ENCODE peak calls at places on chromosomes 7 and 10, in four cellular contexts. W is SK-N-SH, M is breast epithelium, Q is heart right ventricle. S is an unnamed sample. For H3K4me1, the result is how much of the 10 kb centered on the place peaks cover.

GRCh38 chr10:6536102-6536501 is 44.0 kb downstream of the PRKCQ start:
- DNase-seq in Q (no peak), M (no peak), W (no peak), S (no peak)

GRCh38 chr7:89618269-89618668 is 536.0 kb upstream of the STEAP1 start:
- DNase-seq in Q (no peak), W (no peak), M (no peak), S (no peak)

GRCh38 chr7:44217133-44217714 is 16.4 kb downstream of the YKT6 start:
- DNase-seq in Q (no peak), W (peak), M (no peak), S (no peak)

GRCh38 chr10:66627156-66627555 is 298.7 kb upstream of the LRRTM3 start:
- DNase-seq in M (no peak), Q (no peak), W (peak), S (no peak)

GRCh38 chr7:97835296-97836138 is 36.7 kb downstream of the ASNS start:
- DNase-seq in M (peak), W (peak), Q (peak), S (peak)

GRCh38 chr7:127091620-127092019 is 161.1 kb downstream of the GRM8 start:
- DNase-seq in W (peak), Q (no peak), M (no peak), S (no peak)

GRCh38 chr7:151085691-151086620 is at the start of gene AGAP3:
- DNase-seq in W (peak), M (peak), Q (peak), S (peak)

GRCh38 chr7:99997545-99998137 is 17.8 kb upstream of the ZKSCAN1 start:
- DNase-seq in Q (peak), W (peak), M (no peak), S (no peak)

GRCh38 chr7:96740130-96740529 is 30.5 kb upstream of the SEM1 start:
- DNase-seq in Q (no peak), W (no peak), M (no peak), S (no peak)

GRCh38 chr7:137755438-137755837 is 91.3 kb downstream of the DGKI start:
- DNase-seq in W (no peak), M (no peak), Q (no peak), S (no peak)

GRCh38 chr7:108015740-108016139 is 12.8 kb upstream of the LAMB1 start:
- DNase-seq in M (no peak), W (no peak), Q (no peak), S (no peak)

GRCh38 chr7:49523870-49524269 is 249.6 kb upstream of the VWC2 start:
- DNase-seq in Q (no peak), M (no peak), W (no peak), S (no peak)

GRCh38 chr7:25965405-25966123 is 186.4 kb upstream of the NFE2L3 start:
- DNase-seq in Q (no peak), M (no peak), W (no peak), S (no peak)

GRCh38 chr10:10796774-10797415 is 220.8 kb upstream of the CELF2 start:
- DNase-seq in W (no peak), Q (no peak), M (no peak), S (no peak)

GRCh38 chr7:12136545-12136944 is 74.5 kb upstream of the TMEM106B start:
- DNase-seq in W (no peak), M (no peak), Q (no peak), S (no peak)

GRCh38 chr10:48603421-48604038 is 1.3 kb downstream of the ARHGAP22 start:
- DNase-seq in M (no peak), W (no peak), Q (no peak), S (no peak)

GRCh38 chr7:27199820-27200760 is at the start of gene HOXA13:
- DNase-seq in W (peak), M (no peak), Q (no peak), S (peak)

GRCh38 chr7:29488977-29489376 is 74.7 kb upstream of the PRR15 start:
- DNase-seq in W (no peak), M (no peak), Q (no peak), S (no peak)

GRCh38 chr10:112804036-112804435 is 146.0 kb upstream of the TCF7L2 start:
- DNase-seq in W (no peak), M (no peak), Q (no peak), S (no peak)

GRCh38 chr10:132619927-132620326 is 82.3 kb downstream of the INPP5A start:
- DNase-seq in Q (no peak), W (no peak), M (no peak), S (no peak)

GRCh38 chr7:137878333-137878961 is 31.7 kb upstream of the DGKI start:
- DNase-seq in Q (peak), M (no peak), W (no peak), S (no peak)

GRCh38 chr7:13989944-13990295 is 454 bp upstream of the ETV1 start:
- DNase-seq in M (no peak), Q (no peak), W (no peak), S (no peak)

GRCh38 chr10:132878091-132878729 is 64.2 kb downstream of the CFAP46 start:
- DNase-seq in M (no peak), Q (no peak), W (no peak), S (no peak)

GRCh38 chr7:21383217-21383832 is 44.6 kb upstream of the SP4 start:
- DNase-seq in Q (no peak), M (no peak), W (no peak), S (no peak)

DNA sequence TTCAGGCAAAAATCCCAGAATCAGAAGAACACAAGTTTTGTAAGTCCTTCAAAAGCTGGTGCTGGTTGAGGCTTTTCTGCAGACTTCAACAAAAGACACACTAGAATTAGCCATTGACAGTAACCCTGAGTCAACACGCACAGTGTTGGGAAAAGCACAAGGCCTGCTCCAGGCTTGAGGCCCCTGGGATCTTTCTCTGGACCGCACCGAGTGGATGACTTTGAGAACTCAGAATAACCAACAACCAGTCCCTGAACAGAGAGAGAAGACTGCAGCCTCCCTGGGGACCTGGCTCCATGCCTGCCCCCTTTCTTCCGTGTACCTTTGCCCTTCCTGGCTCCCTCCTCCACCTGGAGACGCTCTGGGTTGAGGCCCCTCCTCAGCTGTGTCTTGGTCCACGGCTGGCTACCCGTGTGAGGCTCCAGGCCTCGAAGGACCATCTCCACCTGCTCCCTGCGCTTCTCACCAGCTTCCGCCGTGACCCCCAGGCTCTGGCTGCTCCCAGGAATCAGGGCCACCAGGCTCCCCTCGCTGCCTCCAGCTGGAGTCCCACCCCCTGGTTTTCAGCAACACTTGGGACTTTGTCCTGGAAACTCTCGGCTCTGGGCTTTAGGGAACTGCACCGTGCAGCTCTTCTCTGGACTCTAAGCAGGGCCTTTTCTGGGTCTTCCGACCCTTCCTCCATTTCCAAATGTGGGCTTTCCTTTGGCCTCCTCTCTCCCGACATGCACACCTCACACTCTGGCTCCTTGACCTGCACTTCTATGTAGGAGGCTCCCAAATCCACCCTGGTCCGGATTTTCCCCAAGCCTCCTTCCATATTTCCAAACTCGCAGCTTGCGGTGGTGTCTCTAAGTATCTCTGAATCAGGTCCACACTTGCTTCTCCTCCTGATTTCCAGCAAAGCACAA is 28.2 kb downstream of the DIP2C start:
- DNase-seq in M (no peak), W (no peak), Q (no peak), S (no peak)
- H3K4me1 ChIP-seq in M (under half), W (under half), Q (under half), S (under half)

DNA sequence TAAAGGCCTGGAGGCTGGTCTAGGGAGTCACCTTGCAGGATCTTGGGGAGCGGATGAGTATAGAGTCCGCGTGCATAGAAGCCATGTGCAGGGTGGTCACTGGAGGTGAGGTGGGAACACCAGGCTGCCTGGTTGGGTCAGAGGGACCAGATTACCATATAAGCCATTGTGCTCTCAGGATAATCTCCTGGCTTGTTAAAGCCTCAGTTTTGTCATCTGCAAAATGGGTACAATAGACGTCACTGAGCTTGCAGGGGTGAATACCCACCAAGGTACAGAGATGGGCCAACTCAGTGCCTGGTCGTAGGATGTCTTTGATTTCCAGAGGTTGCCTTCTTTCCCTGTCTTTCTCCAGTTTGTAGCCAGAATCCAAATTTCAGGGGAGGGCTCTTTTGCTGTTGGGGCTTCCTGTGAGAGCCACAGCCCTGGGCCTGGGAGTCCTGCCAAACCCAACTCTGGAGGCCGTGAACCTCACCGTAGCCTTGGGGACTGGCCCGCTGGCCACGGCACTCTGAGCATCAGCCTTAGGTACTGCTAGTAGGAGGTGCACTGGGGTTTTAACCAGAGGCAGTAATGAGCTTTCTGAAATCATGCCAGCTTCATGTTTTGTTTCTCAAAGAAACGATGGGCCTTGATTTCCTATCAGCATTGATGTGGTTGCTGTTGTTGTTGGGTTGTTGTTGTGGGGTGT is 35.6 kb downstream of the ZMIZ1 start:
- DNase-seq in M (no peak), Q (no peak), W (no peak), S (peak)
- H3K4me1 ChIP-seq in M (under half), Q (half or more), W (half or more), S (under half)

GRCh38 chr10:79098596-79099015 is 29.8 kb downstream of the ZMIZ1 start:
- DNase-seq in M (no peak), Q (no peak), W (no peak), S (no peak)

GRCh38 chr10:79102056-79102874 is 33.5 kb downstream of the ZMIZ1 start:
- DNase-seq in M (peak), Q (peak), W (peak), S (peak)

GRCh38 chr10:79099898-79100448 is 31.2 kb downstream of the ZMIZ1 start:
- DNase-seq in M (no peak), W (no peak), Q (no peak), S (no peak)

GRCh38 chr10:79101560-79101971 is 32.8 kb downstream of the ZMIZ1 start:
- DNase-seq in W (peak), M (no peak), Q (no peak), S (no peak)

GRCh38 chr10:79100761-79101160 is 32.0 kb downstream of the ZMIZ1 start:
- DNase-seq in W (no peak), M (no peak), Q (no peak), S (no peak)
- H3K4me1 ChIP-seq in W (half or more), M (under half), Q (half or more), S (half or more)

DNA sequence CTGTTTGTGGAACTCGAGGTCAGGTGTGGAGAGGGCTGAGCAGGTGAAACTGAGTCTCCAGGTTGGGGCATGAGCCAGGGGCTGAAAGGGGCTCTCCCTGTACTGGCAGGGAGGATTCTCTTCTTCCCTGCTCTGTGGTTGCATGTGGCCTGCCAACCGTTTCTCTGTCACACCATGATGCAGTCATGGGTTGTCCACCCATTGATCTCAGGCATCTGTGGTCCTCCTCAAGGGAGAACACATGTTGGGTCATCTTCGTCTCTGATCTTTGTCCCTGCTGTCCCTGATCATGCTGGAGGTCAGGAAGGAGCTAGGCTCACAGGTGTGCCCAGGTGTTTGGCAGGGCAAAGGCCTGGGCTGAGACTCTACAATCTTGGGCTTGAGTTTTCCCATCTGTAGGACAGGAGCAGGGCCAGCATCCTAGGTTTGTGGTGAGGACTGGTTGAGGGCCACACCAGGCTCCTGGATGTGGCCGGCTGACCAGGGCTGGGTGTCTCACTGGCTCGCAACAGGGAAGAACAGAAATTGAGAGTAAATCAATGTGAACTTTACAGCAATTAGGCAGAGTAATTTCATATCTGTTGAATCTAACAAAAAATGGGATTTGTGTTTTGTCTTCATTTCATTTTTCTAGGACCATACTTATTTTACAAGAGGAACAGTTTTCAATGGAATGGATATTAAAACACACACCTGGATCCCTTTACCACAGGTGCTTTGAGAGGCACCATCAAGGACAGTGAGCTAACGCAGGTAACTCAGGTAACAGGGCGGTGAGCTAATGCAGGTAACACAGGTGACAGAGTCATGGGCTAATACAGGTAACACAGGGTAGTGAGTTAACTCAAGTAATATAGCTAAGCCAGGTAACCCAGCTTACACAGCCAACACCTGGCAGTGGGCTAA is 58.5 kb upstream of the IGFBP3 start:
- DNase-seq in M (no peak), Q (no peak), W (no peak), S (no peak)
- H3K4me1 ChIP-seq in M (under half), Q (under half), W (under half), S (under half)

DNA sequence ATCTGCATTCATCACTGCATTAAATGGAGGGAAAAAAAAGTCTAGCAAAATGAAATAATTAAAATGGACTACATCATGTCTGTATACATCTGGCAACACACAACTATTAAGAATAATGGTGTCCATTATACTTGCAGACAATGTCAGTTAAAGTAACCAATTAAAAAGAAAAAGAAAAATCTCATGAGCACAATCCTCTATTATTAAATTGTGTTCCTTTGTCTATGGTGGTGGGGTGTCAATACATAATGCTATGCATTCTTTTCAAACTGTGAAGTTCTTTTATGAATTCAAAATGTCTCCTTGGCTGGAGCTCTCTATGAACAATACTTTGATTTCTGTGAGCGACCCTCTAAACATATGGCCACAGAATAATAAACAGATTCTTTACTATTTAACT is 63.5 kb downstream of the NRP1 start:
- DNase-seq in Q (no peak), M (no peak), W (no peak), S (no peak)
- H3K4me1 ChIP-seq in Q (half or more), M (under half), W (under half), S (under half)

DNA sequence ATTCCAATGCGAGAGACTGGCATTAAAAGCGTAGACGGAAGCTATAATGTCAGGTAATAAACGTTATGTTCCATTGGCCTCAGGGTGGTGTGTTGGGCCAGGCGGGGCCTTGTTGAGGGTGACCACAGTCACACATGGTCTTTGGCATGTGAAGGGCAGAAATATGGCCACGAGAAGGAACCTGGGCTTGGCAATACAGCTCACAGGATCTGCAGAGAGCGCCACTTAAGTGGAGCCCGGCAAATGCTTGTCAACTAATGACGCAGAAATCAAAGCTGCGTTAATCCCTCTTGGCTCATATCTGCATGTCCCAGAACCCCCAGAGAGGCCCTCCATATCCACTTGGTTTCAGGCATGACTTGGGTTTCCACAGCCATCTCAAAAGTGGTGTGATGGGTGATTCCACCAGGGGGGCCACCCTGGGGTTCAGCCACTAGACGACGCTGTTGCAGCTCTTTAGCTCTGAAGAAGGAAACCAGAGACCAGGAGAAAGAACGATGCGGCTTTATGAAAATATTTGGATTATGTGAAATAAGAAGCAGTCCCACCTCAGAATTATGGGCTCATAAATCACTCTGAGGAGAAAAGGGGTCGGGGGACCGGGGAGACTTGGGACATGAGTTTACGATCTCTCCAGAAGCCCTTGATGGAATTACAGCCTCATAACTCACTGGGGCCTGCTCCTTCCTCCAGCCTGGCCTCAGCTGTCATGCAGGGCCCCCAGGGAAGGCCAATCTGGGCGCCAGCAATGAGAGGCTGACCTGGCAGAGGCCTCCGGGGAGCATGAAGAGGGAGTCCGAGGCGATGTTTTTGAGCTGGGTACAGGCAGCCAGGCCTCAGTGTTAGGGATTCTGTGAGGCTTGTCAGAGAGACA is 462.5 kb downstream of the PLXNA4 start:
- DNase-seq in M (no peak), Q (no peak), W (no peak), S (no peak)
- H3K4me1 ChIP-seq in M (under half), Q (under half), W (under half), S (under half)

S was measured in tibial nerve.